ENCODE peak calls at places on chromosomes 5 and 9, in nine cellular contexts. F is heart left ventricle, A is upper lobe of right lung, T is body of pancreas, D is left lung, P is PC-3, Z is gastrocnemius medialis, B is Panc1, U is psoas muscle. I is an unnamed sample. For H3K36me3, the result is how much of the 10 kb centered on the place peaks cover.

GRCh38 chr9:36961568-36962360 is 72.3 kb downstream of the PAX5 start:
- ATAC-seq in F (no peak), A (no peak), T (peak), D (no peak), P (no peak), Z (no peak), B (no peak), U (no peak), I (no peak)

GRCh38 chr5:119379929-119380328 is 24.1 kb downstream of the TNFAIP8 start:
- ATAC-seq in F (no peak), A (peak), T (no peak), D (no peak), P (no peak), Z (no peak), B (no peak), U (no peak), I (no peak)

GRCh38 chr9:116208417-116209232 is 55.0 kb downstream of the PAPPA start:
- ATAC-seq in F (no peak), A (no peak), T (no peak), D (no peak), P (no peak), Z (no peak), B (no peak), U (no peak), I (no peak)

GRCh38 chr9:133371261-133371711 is 4.6 kb downstream of the SURF4 start:
- ATAC-seq in F (no peak), A (no peak), T (no peak), D (no peak), P (no peak), Z (no peak), B (no peak), U (no peak), I (no peak)

GRCh38 chr5:77560677-77561263 is 68.7 kb upstream of the WDR41 start:
- ATAC-seq in F (no peak), A (no peak), T (no peak), D (peak), P (peak), Z (no peak), B (peak), U (no peak), I (no peak)

GRCh38 chr9:110095238-110095637 is 112.7 kb downstream of the C9orf152 start:
- ATAC-seq in F (no peak), A (no peak), T (no peak), D (peak), P (no peak), Z (no peak), B (no peak), U (no peak), I (no peak)

GRCh38 chr9:426264-426663 is 211.6 kb downstream of the DOCK8 start:
- ATAC-seq in F (no peak), A (no peak), T (no peak), D (no peak), P (no peak), Z (no peak), B (no peak), U (no peak), I (no peak)

GRCh38 chr9:95336281-95336680 is 18.8 kb upstream of the FANCC start:
- ATAC-seq in F (no peak), A (peak), T (peak), D (peak), P (no peak), Z (no peak), B (no peak), U (no peak), I (no peak)

GRCh38 chr5:158174918-158175663 is 316.1 kb upstream of the CLINT1 start:
- ATAC-seq in F (peak), A (peak), T (peak), D (peak), P (peak), Z (peak), B (peak), U (peak), I (peak)

GRCh38 chr5:113273949-113274348 is 160.8 kb downstream of the TSSK1B start:
- ATAC-seq in F (no peak), A (no peak), T (no peak), D (no peak), P (no peak), Z (no peak), B (no peak), U (no peak), I (no peak)

GRCh38 chr5:15807248-15807647 is 307.3 kb downstream of the FBXL7 start:
- ATAC-seq in F (peak), A (peak), T (no peak), D (peak), P (no peak), Z (no peak), B (no peak), U (no peak), I (peak)

GRCh38 chr5:94316916-94317838 is 301.2 kb downstream of the KIAA0825 start:
- ATAC-seq in F (no peak), A (no peak), T (peak), D (no peak), P (no peak), Z (no peak), B (no peak), U (no peak), I (no peak)

GRCh38 chr9:4750021-4750673 is 9.1 kb upstream of the AK3 start:
- ATAC-seq in F (no peak), A (peak), T (no peak), D (peak), P (peak), Z (peak), B (no peak), U (peak), I (no peak)

GRCh38 chr9:31519826-31520225 is 864.6 kb upstream of the ACO1 start:
- ATAC-seq in F (no peak), A (no peak), T (no peak), D (no peak), P (no peak), Z (no peak), B (no peak), U (no peak), I (no peak)

GRCh38 chr5:41264019-41264418 is 50.7 kb upstream of the C6 start:
- ATAC-seq in F (peak), A (peak), T (peak), D (peak), P (no peak), Z (peak), B (no peak), U (no peak), I (peak)

GRCh38 chr5:40904994-40905306 is 4.3 kb upstream of the C7 start:
- ATAC-seq in F (no peak), A (no peak), T (no peak), D (no peak), P (no peak), Z (no peak), B (peak), U (no peak), I (no peak)

GRCh38 chr5:128667148-128667547 is 129.1 kb upstream of the FBN2 start:
- ATAC-seq in F (no peak), A (no peak), T (no peak), D (no peak), P (peak), Z (no peak), B (no peak), U (no peak), I (no peak)

GRCh38 chr5:154782326-154782725 is 27.1 kb downstream of the LARP1 start:
- ATAC-seq in F (no peak), A (peak), T (peak), D (peak), P (no peak), Z (no peak), B (no peak), U (no peak), I (no peak)

GRCh38 chr9:137575382-137575724 is 3.4 kb downstream of the DPH7 start:
- ATAC-seq in F (no peak), A (no peak), T (no peak), D (no peak), P (no peak), Z (no peak), B (no peak), U (no peak), I (no peak)

GRCh38 chr5:157828949-157829639 is 29.9 kb downstream of the CLINT1 start:
- ATAC-seq in F (no peak), A (peak), T (no peak), D (peak), P (peak), Z (no peak), B (peak), U (no peak), I (no peak)

GRCh38 chr5:156076912-156077311 is 250.1 kb upstream of the SGCD start:
- ATAC-seq in F (no peak), A (no peak), T (no peak), D (no peak), P (no peak), Z (no peak), B (no peak), U (no peak), I (no peak)

GRCh38 chr9:2228641-2229040 is 213.5 kb downstream of the SMARCA2 start:
- ATAC-seq in F (no peak), A (no peak), T (peak), D (peak), P (no peak), Z (no peak), B (no peak), U (no peak), I (no peak)

GRCh38 chr9:27701664-27702063 is 128.4 kb upstream of the C9orf72 start:
- ATAC-seq in F (peak), A (peak), T (no peak), D (peak), P (peak), Z (peak), B (no peak), U (no peak), I (peak)

GRCh38 chr5:95720094-95720793 is 10.9 kb upstream of the RHOBTB3 start:
- ATAC-seq in F (peak), A (peak), T (peak), D (peak), P (no peak), Z (peak), B (no peak), U (peak), I (peak)

GRCh38 chr5:77356740-77357139 is 135.4 kb downstream of the WDR41 start:
- ATAC-seq in F (no peak), A (no peak), T (peak), D (no peak), P (no peak), Z (no peak), B (no peak), U (no peak), I (no peak)

GRCh38 chr5:167180899-167181298 is 1110.5 kb upstream of the WWC1 start:
- ATAC-seq in F (no peak), A (no peak), T (no peak), D (no peak), P (no peak), Z (no peak), B (no peak), U (no peak), I (no peak)

GRCh38 chr5:77957-78804 is 13.8 kb upstream of the PLEKHG4B start:
- ATAC-seq in F (peak), A (peak), T (no peak), D (peak), P (peak), Z (no peak), B (peak), U (peak), I (peak)

GRCh38 chr9:135692410-135692809 is 6.9 kb downstream of the SOHLH1 start:
- ATAC-seq in F (no peak), A (no peak), T (no peak), D (no peak), P (no peak), Z (no peak), B (no peak), U (no peak), I (no peak)

GRCh38 chr9:21856301-21857094 is 54.1 kb downstream of the MTAP start:
- ATAC-seq in F (no peak), A (no peak), T (peak), D (no peak), P (peak), Z (no peak), B (no peak), U (no peak), I (no peak)

GRCh38 chr5:98891591-98891990 is 37.2 kb downstream of the CHD1 start:
- ATAC-seq in F (no peak), A (no peak), T (no peak), D (no peak), P (no peak), Z (no peak), B (no peak), U (no peak), I (no peak)
- H3K36me3 ChIP-seq in F (under half), A (half or more), T (under half), D (half or more), P (half or more), Z (half or more), B (half or more), U (under half), I (under half)

DNA sequence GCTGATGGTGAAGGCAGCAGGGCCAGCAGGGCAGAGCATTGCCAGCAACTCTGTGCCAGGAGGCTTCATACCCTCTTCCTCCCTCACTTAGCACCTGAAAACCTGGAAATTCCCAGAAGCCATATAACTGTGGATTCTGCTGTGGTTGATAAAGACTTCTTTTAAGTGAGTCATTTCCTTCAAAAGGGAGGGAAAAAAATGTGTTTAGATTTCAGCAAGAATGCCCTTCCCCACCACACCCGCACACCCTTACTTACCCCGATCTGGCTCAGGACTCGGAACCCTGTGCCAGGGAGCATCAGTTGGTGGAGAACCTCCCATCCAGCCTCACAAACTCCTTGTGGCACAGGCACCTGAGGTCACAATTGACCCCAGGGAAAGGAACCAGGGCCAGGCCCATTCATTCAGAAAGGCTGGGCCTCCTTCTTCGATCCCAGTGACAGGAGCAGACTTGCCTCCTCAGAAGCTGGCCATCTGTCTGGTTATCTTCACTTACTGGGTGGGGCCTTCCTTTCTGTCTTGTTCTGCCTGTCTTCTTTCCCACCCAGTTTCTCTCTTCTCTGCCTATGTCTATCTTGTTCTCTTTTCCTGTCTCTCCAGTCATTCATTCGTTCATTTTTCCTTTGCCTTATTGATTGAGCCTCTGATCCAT is 62.6 kb downstream of the PLAC8L1 start:
- ATAC-seq in F (no peak), A (no peak), T (no peak), D (peak), P (peak), Z (no peak), B (peak), U (no peak), I (no peak)
- H3K27ac ChIP-seq in F (no peak), A (no peak), T (no peak), D (no peak), P (peak), Z (no peak), B (peak), U (no peak), I (no peak)

GRCh38 chr5:81191726-81192125 is 41.4 kb upstream of the CKMT2 start:
- ATAC-seq in F (no peak), A (no peak), T (no peak), D (no peak), P (no peak), Z (no peak), B (no peak), U (no peak), I (no peak)

GRCh38 chr5:81194633-81195333 is 38.3 kb upstream of the CKMT2 start:
- ATAC-seq in F (peak), A (peak), T (peak), D (peak), P (peak), Z (peak), B (peak), U (peak), I (peak)

GRCh38 chr5:81189875-81190467 is 43.2 kb upstream of the CKMT2 start:
- ATAC-seq in F (peak), A (no peak), T (no peak), D (no peak), P (no peak), Z (no peak), B (no peak), U (no peak), I (no peak)

GRCh38 chr5:81195334-81195929 is 37.7 kb upstream of the CKMT2 start:
- ATAC-seq in F (no peak), A (no peak), T (no peak), D (no peak), P (peak), Z (peak), B (no peak), U (peak), I (no peak)

GRCh38 chr5:81192351-81192750 is 40.8 kb upstream of the CKMT2 start:
- ATAC-seq in F (no peak), A (no peak), T (no peak), D (no peak), P (peak), Z (no peak), B (no peak), U (no peak), I (no peak)
- TF ChIP-seq CTCF in F (no peak), A (no peak), T (no peak), D (no peak), P (no peak), Z (no peak), B (peak), U (no peak), I (no peak)

GRCh38 chr9:93508207-93508606 is 54.8 kb upstream of the FAM120AOS start:
- ATAC-seq in F (no peak), A (no peak), T (no peak), D (no peak), P (no peak), Z (no peak), B (no peak), U (peak), I (no peak)
- H3K36me3 ChIP-seq in F (under half), A (under half), T (under half), D (under half), P (under half), Z (under half), B (under half), U (under half), I (under half)

DNA sequence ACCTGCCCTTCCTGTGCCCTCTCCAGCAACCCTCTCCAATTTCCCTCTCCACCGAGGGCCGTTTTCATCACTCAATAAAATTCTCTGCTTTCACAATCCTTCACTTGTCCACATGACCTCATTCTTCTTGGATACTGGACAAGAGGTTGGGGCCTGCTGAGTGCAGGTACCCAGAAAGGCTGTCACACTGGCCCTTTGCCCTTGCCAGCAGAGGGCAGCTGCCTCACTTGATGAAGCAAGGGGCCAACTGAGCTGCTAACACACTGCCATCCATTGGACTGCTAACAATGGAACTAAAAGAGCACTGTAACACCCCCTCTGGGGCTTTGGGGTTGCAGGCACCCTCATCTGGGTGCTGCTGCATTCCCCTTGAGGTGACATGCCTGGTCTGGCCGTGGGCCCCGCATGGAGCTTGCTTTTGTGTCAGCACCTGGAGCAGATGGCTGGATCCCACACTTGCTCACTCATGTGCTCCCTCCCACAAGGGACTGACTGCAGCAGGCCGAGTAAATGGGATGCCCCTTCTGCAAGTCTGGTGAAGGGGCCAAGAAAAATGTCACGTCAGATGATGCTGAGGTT is 308.1 kb upstream of the ADCY2 start:
- ATAC-seq in F (no peak), A (no peak), T (no peak), D (no peak), P (no peak), Z (no peak), B (no peak), U (no peak), I (no peak)
- H3K27ac ChIP-seq in F (no peak), A (no peak), T (no peak), D (no peak), P (no peak), Z (no peak), B (no peak), U (no peak), I (no peak)